ENCODE peak calls at places on chromosomes 7 and 10, in nine cellular contexts. P, W, N, H, E, A, R, D and K are unnamed samples.
A peak's percentile ranks its signal among the peaks of the same experiment; 100 is the strongest.

GRCh38 chr7:85068796-85069195 is 118.1 kb downstream of the SEMA3D start:
- DNase-seq in R (no peak), H (no peak), D (peak; percentile 67), A (no peak), W (no peak), P (peak; percentile 84), E (no peak), N (no peak), K (no peak)

GRCh38 chr7:111018960-111019835 is 71.7 kb upstream of the LRRN3 start:
- DNase-seq in E (no peak), A (no peak), P (no peak), H (no peak), W (no peak), R (no peak), D (no peak), N (no peak), K (no peak)

GRCh38 chr7:71705217-71705616 is 573.3 kb downstream of the GALNT17 start:
- DNase-seq in N (no peak), D (no peak), E (no peak), R (no peak), H (no peak), P (no peak), W (no peak), A (no peak), K (no peak)

GRCh38 chr10:111934926-111935325 is 248.6 kb downstream of the GPAM start:
- DNase-seq in A (no peak), D (no peak), N (no peak), E (no peak), H (no peak), W (no peak), P (no peak), R (no peak), K (no peak)

GRCh38 chr10:94936721-94937120 is 1.7 kb upstream of the CYP2C9 start:
- DNase-seq in W (no peak), E (no peak), P (no peak), R (no peak), D (no peak), N (no peak), A (no peak), H (no peak), K (no peak)

GRCh38 chr10:99730026-99730425 is 1.9 kb downstream of the COX15 start:
- DNase-seq in D (peak; percentile 11), N (no peak), E (no peak), W (no peak), P (peak; percentile 51), A (no peak), R (no peak), H (no peak), K (no peak)

GRCh38 chr7:158795272-158795671 is 34.0 kb downstream of the ESYT2 start:
- DNase-seq in A (no peak), H (no peak), D (no peak), N (no peak), R (no peak), E (no peak), W (no peak), P (no peak), K (no peak)

GRCh38 chr10:22321831-22322662 is 1.1 kb downstream of the BMI1 start:
- DNase-seq in H (peak; percentile 26), D (peak; percentile 32), N (no peak), A (no peak), R (peak; percentile 26), W (peak; percentile 37), E (no peak), P (peak; percentile 59), K (peak; percentile 84)

GRCh38 chr7:35729061-35729783 is 34.3 kb upstream of the HERPUD2 start:
- DNase-seq in N (no peak), W (no peak), P (no peak), E (no peak), R (no peak), H (no peak), A (no peak), D (no peak), K (no peak)

GRCh38 chr10:79224263-79224949 is 122.9 kb upstream of the PPIF start:
- DNase-seq in D (no peak), W (no peak), P (no peak), A (no peak), H (no peak), E (no peak), N (no peak), R (no peak), K (no peak)
- H3K27ac ChIP-seq in D (peak overlapping the region; percentile 99), W (peak overlapping the region; percentile 55), P (no peak overlapping the region), A (peak overlapping the region; percentile 83), H (peak overlapping the region; percentile 88), E (no peak overlapping the region), N (no peak overlapping the region), R (no peak overlapping the region), K (peak overlapping the region; percentile 68)

GRCh38 chr10:124086097-124086710 is 7.2 kb downstream of the CHST15 start:
- DNase-seq in R (no peak), E (no peak), A (no peak), N (no peak), P (no peak), D (no peak), W (no peak), H (no peak), K (no peak)

GRCh38 chr10:124086787-124087671 is 6.4 kb downstream of the CHST15 start:
- DNase-seq in N (no peak), R (no peak), D (no peak), A (no peak), W (no peak), H (no peak), E (no peak), P (no peak), K (no peak)

GRCh38 chr10:124088944-124089343 is 4.5 kb downstream of the CHST15 start:
- DNase-seq in P (no peak), R (no peak), H (no peak), N (no peak), W (no peak), A (no peak), E (no peak), D (no peak), K (no peak)

GRCh38 chr10:124089859-124090258 is 3.5 kb downstream of the CHST15 start:
- DNase-seq in W (no peak), A (no peak), E (no peak), D (no peak), N (no peak), P (no peak), H (no peak), R (no peak), K (no peak)

GRCh38 chr10:124087672-124088634 is 5.4 kb downstream of the CHST15 start:
- DNase-seq in E (no peak), A (no peak), R (no peak), W (no peak), N (no peak), P (no peak), D (no peak), H (peak; percentile 51), K (peak; percentile 81)
- H3K27ac ChIP-seq in E (no peak overlapping the region), A (no peak overlapping the region), R (no peak overlapping the region), W (no peak overlapping the region), N (no peak overlapping the region), P (no peak overlapping the region), D (no peak overlapping the region), H (no peak overlapping the region), K (no peak overlapping the region)

DNA sequence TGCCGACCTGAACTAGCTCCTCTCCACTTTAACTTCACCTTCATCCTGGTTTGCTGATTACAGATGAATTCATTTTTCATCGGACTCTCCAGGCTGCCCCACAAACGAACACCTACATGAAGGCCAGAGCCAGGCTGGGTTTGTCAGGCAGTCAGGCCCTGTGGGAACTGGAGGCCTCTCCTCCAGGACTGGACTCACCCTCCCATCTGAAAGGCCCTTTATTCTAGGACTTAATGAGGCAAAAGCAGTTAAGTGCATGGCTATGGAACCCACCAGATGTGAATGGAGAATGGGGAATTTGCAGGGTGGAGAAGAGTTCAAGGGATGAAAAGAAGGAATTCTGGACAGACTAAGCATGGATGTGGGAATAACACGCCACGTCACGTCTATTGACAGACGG is 170.8 kb downstream of the ARHGAP12 start:
- DNase-seq in P (peak; percentile 46), R (no peak), N (no peak), D (no peak), H (no peak), A (peak; percentile 30), W (no peak), E (no peak), K (no peak)
- H3K27ac ChIP-seq in P (peak overlapping the region; percentile 89), R (no peak overlapping the region), N (no peak overlapping the region), D (no peak overlapping the region), H (peak overlapping the region; percentile 12), A (peak overlapping the region; percentile 94), W (peak overlapping the region; percentile 98), E (peak overlapping the region; percentile 94), K (peak overlapping the region; percentile 9)

GRCh38 chr7:37275086-37275485 is 173.6 kb downstream of the ELMO1 start:
- DNase-seq in A (no peak), H (no peak), N (no peak), P (no peak), R (no peak), E (no peak), W (no peak), D (no peak), K (no peak)
- H3K27ac ChIP-seq in A (peak overlapping the region; percentile 34), H (no peak overlapping the region), N (no peak overlapping the region), P (no peak overlapping the region), R (no peak overlapping the region), E (no peak overlapping the region), W (no peak overlapping the region), D (no peak overlapping the region), K (no peak overlapping the region)

GRCh38 chr7:100353685-100354330 is 4.1 kb upstream of the PILRB start:
- DNase-seq in D (no peak), E (no peak), N (no peak), W (no peak), A (no peak), H (no peak), P (no peak), R (no peak), K (no peak)

GRCh38 chr7:100351657-100352058 is 6.3 kb upstream of the PILRB start:
- DNase-seq in A (no peak), N (no peak), P (no peak), W (no peak), E (no peak), H (no peak), D (no peak), R (no peak), K (no peak)

GRCh38 chr7:100349757-100350156 is 8.2 kb upstream of the PILRB start:
- DNase-seq in N (no peak), P (no peak), H (no peak), D (no peak), E (no peak), R (no peak), W (no peak), A (no peak), K (no peak)

GRCh38 chr7:100356416-100357068 is 1.4 kb upstream of the PILRB start:
- DNase-seq in R (no peak), P (no peak), H (no peak), E (no peak), W (no peak), N (no peak), D (no peak), A (no peak), K (no peak)

DNA sequence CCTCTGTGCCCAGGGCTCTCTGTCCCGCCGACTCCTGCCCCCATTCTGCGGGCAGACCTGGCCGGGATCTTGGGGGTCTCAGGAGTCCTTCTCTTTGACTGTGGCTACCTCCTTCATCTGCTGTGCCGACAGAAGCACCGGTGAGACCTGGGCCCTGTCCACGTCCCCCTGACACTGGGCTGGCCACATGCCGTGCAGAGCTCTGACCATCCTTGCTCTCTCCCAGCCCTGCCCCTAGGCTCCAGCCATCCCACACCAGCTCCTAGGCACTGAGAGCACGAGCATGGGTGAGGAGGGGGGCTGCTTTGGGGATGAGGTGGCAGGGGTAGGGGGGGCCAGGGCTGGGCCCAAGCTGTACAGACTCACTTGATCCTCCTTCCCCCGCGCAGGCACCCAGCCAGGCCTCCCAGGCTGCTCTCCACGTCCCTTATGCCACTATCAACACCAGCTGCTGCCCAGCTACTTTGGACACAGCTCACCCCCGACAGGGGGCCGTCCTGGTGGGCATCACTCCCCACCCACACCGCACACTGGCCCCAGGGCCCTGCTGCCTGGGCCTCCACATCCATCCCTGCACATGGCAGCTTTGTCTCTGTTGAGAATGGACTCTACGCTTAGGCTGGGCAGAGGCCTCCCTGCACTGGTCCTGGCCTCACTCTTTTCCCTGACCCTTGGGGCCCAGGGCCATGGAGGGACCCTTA is 4.8 kb upstream of the PILRB start:
- DNase-seq in H (no peak), W (no peak), D (no peak), A (no peak), R (no peak), P (no peak), E (no peak), N (no peak), K (no peak)
- H3K27ac ChIP-seq in H (no peak overlapping the region), W (no peak overlapping the region), D (no peak overlapping the region), A (peak overlapping the region; percentile 52), R (no peak overlapping the region), P (no peak overlapping the region), E (no peak overlapping the region), N (peak overlapping the region; percentile 51), K (no peak overlapping the region)